ENCODE peak calls at places on chromosomes 7 and 10, in eight cellular contexts. W is CD4-positive, alpha-beta T cell; T is CD4-positive, CD25-positive, alpha-beta regulatory T cell; B is lower lobe of right lung; I is A549; Q is WERI-Rb-1; K is kidney; N is body of pancreas. H is an unnamed sample. For H3K9me3, the result is how much of the 10 kb centered on the place peaks cover.

GRCh38 chr7:84136336-84136735 is 58.3 kb downstream of the SEMA3A start:
- DNase-seq in W (no peak), I (no peak), T (no peak), N (no peak), B (no peak), K (no peak), Q (no peak), H (no peak)

GRCh38 chr10:12535656-12536055 is 186.3 kb downstream of the CAMK1D start:
- DNase-seq in B (no peak), K (no peak), T (no peak), Q (no peak), N (no peak), W (no peak), I (no peak), H (no peak)

GRCh38 chr7:128121731-128122576 is 90.7 kb upstream of the LRRC4 start:
- DNase-seq in K (peak), W (no peak), T (no peak), I (no peak), N (no peak), Q (no peak), B (peak), H (no peak)

GRCh38 chr10:34723746-34724145 is 91.3 kb downstream of the PARD3 start:
- DNase-seq in I (peak), B (no peak), N (peak), W (no peak), T (no peak), K (no peak), Q (peak), H (no peak)

GRCh38 chr10:43576062-43576461 is 1.6 kb upstream of the ZNF239 start:
- DNase-seq in I (no peak), W (no peak), T (peak), N (no peak), B (no peak), K (no peak), Q (no peak), H (no peak)

GRCh38 chr10:120850911-120851865 is at the start of gene WDR11:
- DNase-seq in T (peak), I (peak), W (peak), Q (peak), K (peak), N (peak), B (peak), H (peak)

GRCh38 chr10:132735341-132735775 is 50.6 kb downstream of the NKX6-2 start:
- DNase-seq in Q (no peak), W (no peak), N (no peak), I (no peak), T (no peak), B (no peak), K (no peak), H (no peak)

GRCh38 chr7:1902231-1902855 is 232.3 kb downstream of the ELFN1 start:
- DNase-seq in I (no peak), N (no peak), K (peak), T (no peak), W (no peak), B (peak), Q (no peak), H (no peak)

GRCh38 chr10:118523775-118524174 is 71.7 kb downstream of the PRLHR start:
- DNase-seq in N (no peak), K (no peak), Q (no peak), I (no peak), W (no peak), B (no peak), T (no peak), H (no peak)

GRCh38 chr10:126911301-126911700 is 6.1 kb downstream of the DOCK1 start:
- DNase-seq in N (no peak), I (no peak), W (no peak), T (no peak), B (no peak), K (no peak), Q (no peak), H (no peak)

GRCh38 chr10:121368347-121369025 is 229.8 kb downstream of the FGFR2 start:
- DNase-seq in N (no peak), K (no peak), I (no peak), T (no peak), B (no peak), Q (no peak), W (no peak), H (no peak)

GRCh38 chr10:109895095-109895818 is 28.1 kb downstream of the XPNPEP1 start:
- DNase-seq in T (no peak), N (peak), W (no peak), K (no peak), B (no peak), I (no peak), Q (no peak), H (no peak)

GRCh38 chr7:18426564-18427226 is 68.9 kb upstream of the HDAC9 start:
- DNase-seq in W (no peak), N (no peak), B (no peak), T (no peak), Q (no peak), K (no peak), I (no peak), H (no peak)

GRCh38 chr10:72306215-72306760 is 32.6 kb downstream of the DDIT4 start:
- DNase-seq in K (peak), W (no peak), T (no peak), I (no peak), Q (no peak), N (no peak), B (no peak), H (no peak)

GRCh38 chr7:94823952-94824351 is 83.4 kb upstream of the PPP1R9A start:
- DNase-seq in I (peak), B (no peak), N (no peak), Q (no peak), K (no peak), W (no peak), T (no peak), H (no peak)

GRCh38 chr7:44547536-44548221 is 6.5 kb upstream of the NPC1L1 start:
- DNase-seq in B (no peak), K (no peak), T (peak), Q (no peak), I (no peak), W (no peak), N (no peak), H (no peak)

GRCh38 chr10:78328592-78329404 is 295.1 kb downstream of the RPS24 start:
- DNase-seq in Q (no peak), B (no peak), N (no peak), K (no peak), I (no peak), T (no peak), W (no peak), H (no peak)

GRCh38 chr10:77675347-77675746 is 37.7 kb upstream of the KCNMA1 start:
- DNase-seq in N (no peak), K (no peak), Q (no peak), W (no peak), T (no peak), B (no peak), I (no peak), H (no peak)

GRCh38 chr7:32516551-32517082 is 21.3 kb downstream of the AVL9 start:
- DNase-seq in Q (no peak), I (no peak), B (no peak), T (no peak), K (no peak), W (no peak), N (no peak), H (no peak)

DNA sequence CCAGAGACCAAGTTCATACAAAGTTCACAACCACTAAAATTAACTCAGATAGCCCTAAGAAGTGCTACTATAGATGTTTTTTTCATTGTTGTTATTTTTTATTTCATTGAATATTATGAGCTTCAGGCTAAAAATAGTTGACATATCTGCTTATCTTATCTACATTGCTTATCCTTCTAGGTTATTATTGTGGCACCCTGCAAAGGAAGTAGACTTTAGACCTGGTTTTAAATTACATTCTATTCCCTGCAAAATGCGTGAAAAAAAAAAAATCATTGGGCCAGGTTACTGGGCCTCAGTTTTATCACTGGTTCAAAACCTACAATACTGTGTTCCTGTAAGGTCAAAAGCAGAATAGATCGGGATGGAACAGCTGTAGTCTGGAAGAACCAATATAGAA is 811.0 kb downstream of the GRM8 start:
- DNase-seq in I (no peak), N (no peak), W (no peak), Q (no peak), B (no peak), K (no peak), T (no peak), H (no peak)
- H3K9me3 ChIP-seq in I (under half), N (under half), W (under half), Q (under half), B (under half), K (under half), T (under half), H (under half)

GRCh38 chr7:134788191-134788590 is 8.8 kb downstream of the CALD1 start:
- DNase-seq in N (no peak), I (no peak), B (no peak), W (no peak), T (no peak), K (no peak), Q (no peak), H (no peak)

GRCh38 chr7:134787720-134788119 is 8.3 kb downstream of the CALD1 start:
- DNase-seq in I (no peak), B (no peak), K (no peak), Q (no peak), N (no peak), T (no peak), W (no peak), H (no peak)

GRCh38 chr7:134787064-134787463 is 7.6 kb downstream of the CALD1 start:
- DNase-seq in Q (no peak), N (no peak), B (no peak), I (no peak), K (no peak), T (no peak), W (no peak), H (no peak)

GRCh38 chr7:134784251-134785049 is 5.0 kb downstream of the CALD1 start:
- DNase-seq in I (no peak), Q (no peak), K (no peak), T (no peak), N (no peak), B (no peak), W (no peak), H (no peak)

DNA sequence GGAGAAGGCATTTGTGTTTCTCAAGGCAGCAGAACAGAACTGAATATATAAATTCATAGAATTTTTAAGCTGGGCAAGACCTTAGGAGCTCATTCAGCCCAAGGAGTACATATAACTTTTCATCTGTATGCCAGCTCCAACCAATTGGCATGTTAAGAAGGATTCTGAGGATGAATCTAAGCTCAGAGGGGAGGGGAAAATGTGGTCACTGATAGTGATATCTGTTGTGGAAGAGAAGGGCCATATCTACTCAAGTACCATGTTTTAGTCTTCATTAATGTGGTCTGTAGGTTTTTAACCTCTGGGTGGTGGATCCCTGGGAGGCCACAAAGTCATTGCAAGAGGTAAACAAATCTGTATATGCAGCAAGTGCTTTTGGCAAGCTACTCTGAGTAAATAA is 6.4 kb downstream of the CALD1 start:
- DNase-seq in I (no peak), T (no peak), B (no peak), K (no peak), W (no peak), N (no peak), Q (no peak), H (no peak)
- H3K27ac ChIP-seq in I (no peak), T (no peak), B (no peak), K (no peak), W (no peak), N (no peak), Q (no peak), H (no peak)

GRCh38 chr7:135156290-135156689 is 8.4 kb downstream of the TMEM140 start:
- DNase-seq in I (no peak), W (no peak), B (no peak), N (no peak), K (no peak), T (no peak), Q (no peak), H (no peak)

GRCh38 chr7:135158874-135159273 is 11.0 kb downstream of the TMEM140 start:
- DNase-seq in B (no peak), K (no peak), Q (no peak), T (no peak), W (no peak), I (no peak), N (no peak), H (no peak)

GRCh38 chr7:135159359-135160087 is 11.0 kb downstream of the CYREN start:
- DNase-seq in W (no peak), N (no peak), Q (no peak), I (no peak), K (no peak), B (no peak), T (no peak), H (no peak)

GRCh38 chr7:135160098-135160857 is 10.2 kb downstream of the CYREN start:
- DNase-seq in I (peak), B (no peak), K (no peak), T (peak), Q (no peak), W (no peak), N (no peak), H (no peak)

DNA sequence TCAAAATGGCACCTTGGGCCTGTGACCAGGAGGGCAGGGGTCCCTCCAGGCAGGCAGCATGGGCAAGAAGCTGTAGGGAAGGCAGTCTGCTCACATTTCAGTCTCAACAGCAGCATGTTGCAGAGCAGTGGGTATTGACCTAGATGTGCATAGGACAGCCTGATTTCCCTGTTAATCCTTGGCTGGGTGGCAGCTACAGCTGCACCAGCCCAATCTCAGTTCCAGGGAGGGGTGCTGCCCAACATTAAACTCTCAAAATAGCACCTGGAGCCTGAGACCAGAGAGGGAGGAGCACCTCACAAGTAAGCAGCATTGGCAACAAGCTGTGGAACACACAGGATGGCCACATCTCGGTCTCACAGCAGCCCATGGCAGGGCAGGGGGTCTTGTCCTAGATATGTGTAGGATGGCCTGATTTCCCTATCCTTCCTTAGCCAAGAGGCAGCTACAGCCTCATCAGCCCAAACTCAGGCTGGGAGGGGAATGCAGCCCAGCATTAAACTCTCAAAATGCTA is 10.3 kb downstream of the TMEM140 start:
- DNase-seq in I (no peak), B (no peak), T (no peak), N (no peak), Q (no peak), K (no peak), W (no peak), H (no peak)
- H3K9me3 ChIP-seq in I (under half), B (under half), T (under half), N (under half), Q (under half), K (under half), W (under half), H (under half)

GRCh38 chr7:6260291-6261183 is 11.9 kb downstream of the CYTH3 start:
- DNase-seq in Q (no peak), T (no peak), B (no peak), K (no peak), W (no peak), N (no peak), I (no peak), H (no peak)
- H3K27ac ChIP-seq in Q (no peak), T (no peak), B (peak), K (peak), W (no peak), N (no peak), I (no peak), H (no peak)

GRCh38 chr7:68020102-68020501 is 1023.5 kb downstream of the TYW1 start:
- DNase-seq in N (no peak), T (no peak), K (no peak), B (no peak), I (no peak), Q (no peak), W (no peak), H (no peak)

GRCh38 chr7:68015098-68015497 is 1018.5 kb downstream of the TYW1 start:
- DNase-seq in I (no peak), N (no peak), W (no peak), K (no peak), T (no peak), B (no peak), Q (no peak), H (no peak)

GRCh38 chr7:68014031-68014774 is 1017.6 kb downstream of the TYW1 start:
- DNase-seq in I (no peak), W (no peak), K (no peak), T (no peak), Q (no peak), B (no peak), N (no peak), H (no peak)

GRCh38 chr7:68015565-68016532 is 1019.2 kb downstream of the TYW1 start:
- DNase-seq in I (peak), T (no peak), Q (no peak), N (no peak), B (no peak), W (no peak), K (no peak), H (no peak)
- H3K9me3 ChIP-seq in I (under half), T (under half), Q (under half), N (under half), B (under half), W (under half), K (under half), H (under half)

GRCh38 chr7:157016352-157017041 is 6.0 kb upstream of the MNX1 start:
- DNase-seq in Q (peak), T (no peak), B (no peak), N (peak), I (no peak), W (no peak), K (peak), H (no peak)
- H3K27ac ChIP-seq in Q (peak), T (no peak), B (no peak), N (no peak), I (no peak), W (no peak), K (no peak), H (no peak)

GRCh38 chr7:141956084-141956483 is 9.3 kb upstream of the CLEC5A start:
- DNase-seq in I (no peak), K (no peak), W (no peak), Q (no peak), B (no peak), N (peak), T (no peak), H (no peak)

GRCh38 chr7:141960687-141961422 is 12.7 kb downstream of the TAS2R38 start:
- DNase-seq in B (no peak), I (no peak), Q (no peak), N (no peak), T (no peak), W (no peak), K (no peak), H (no peak)
- H3K9me3 ChIP-seq in B (under half), I (under half), Q (under half), N (under half), T (under half), W (under half), K (under half), H (under half)

GRCh38 chr10:114244126-114244525 is 5.1 kb downstream of the VWA2 start:
- DNase-seq in B (no peak), Q (no peak), K (no peak), I (no peak), N (peak), T (no peak), W (no peak), H (no peak)

GRCh38 chr10:114243661-114244060 is 4.6 kb downstream of the VWA2 start:
- DNase-seq in I (no peak), B (no peak), Q (no peak), W (no peak), T (no peak), N (no peak), K (no peak), H (no peak)

GRCh38 chr10:114239117-114239993 is at the start of gene VWA2:
- DNase-seq in Q (peak), N (peak), T (peak), I (peak), K (peak), W (peak), B (peak), H (no peak)

GRCh38 chr10:114242235-114242634 is 3.2 kb downstream of the VWA2 start:
- DNase-seq in W (no peak), K (no peak), N (no peak), I (no peak), Q (no peak), T (no peak), B (no peak), H (no peak)

DNA sequence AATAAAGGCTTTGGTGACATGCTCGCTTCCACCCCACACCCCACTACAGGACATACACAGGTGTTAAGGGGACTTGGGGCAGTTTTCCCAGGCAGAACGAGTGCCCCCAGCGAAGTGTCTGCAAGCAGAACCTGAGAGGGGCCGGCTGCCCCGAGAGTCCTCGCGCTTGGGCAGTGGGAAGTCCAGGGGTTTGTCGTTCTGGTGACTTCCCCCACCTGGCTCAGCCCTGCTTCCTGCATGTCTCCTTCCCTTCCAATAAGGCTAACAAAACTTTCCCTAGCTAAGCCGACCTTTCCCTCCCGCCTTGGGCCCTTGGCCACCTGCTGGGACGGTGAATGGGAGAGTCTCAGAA is 916 bp downstream of the VWA2 start:
- DNase-seq in T (no peak), Q (no peak), N (no peak), K (no peak), I (no peak), W (no peak), B (no peak), H (no peak)
- H3K27ac ChIP-seq in T (no peak), Q (no peak), N (peak), K (no peak), I (no peak), W (no peak), B (peak), H (no peak)

GRCh38 chr10:37236093-37236492 is 110.7 kb downstream of the ANKRD30A start:
- DNase-seq in I (no peak), W (no peak), K (no peak), N (no peak), T (no peak), Q (no peak), B (no peak), H (no peak)
- H3K9me3 ChIP-seq in I (under half), W (under half), K (under half), N (under half), T (under half), Q (under half), B (under half), H (under half)